ENCODE peak calls at places on chromosomes 5 and 9, in five cellular contexts. Q is H1, K is HCT116, T is HepG2, Z is GM12878. R is an unnamed sample.

GRCh38 chr9:86549920-86550319 is 195.7 kb upstream of the TUT7 start:
- DNase-seq in Q (no peak), K (no peak), T (no peak), Z (no peak), R (no peak)

GRCh38 chr5:29162297-29162696 is 2031.2 kb upstream of the CDH6 start:
- DNase-seq in Q (no peak), K (no peak), T (peak; percentile 3), Z (no peak), R (no peak)

GRCh38 chr9:34688329-34689161 is 2.5 kb downstream of the CCL19 start:
- DNase-seq in Q (no peak), K (no peak), T (peak; percentile 70), Z (no peak), R (no peak)

GRCh38 chr5:77400645-77401044 is 91.5 kb downstream of the WDR41 start:
- DNase-seq in Q (no peak), K (no peak), T (no peak), Z (no peak), R (no peak)

GRCh38 chr9:117160254-117160653 is 254.6 kb downstream of the ASTN2 start:
- DNase-seq in Q (no peak), K (no peak), T (no peak), Z (no peak), R (no peak)

GRCh38 chr5:168749391-168750100 is 170.4 kb upstream of the PANK3 start:
- DNase-seq in Q (no peak), K (no peak), T (no peak), Z (no peak), R (no peak)

GRCh38 chr9:84501587-84501986 is 161.0 kb upstream of the SLC28A3 start:
- DNase-seq in Q (no peak), K (no peak), T (no peak), Z (no peak), R (no peak)

GRCh38 chr9:113155911-113156559 is 5.2 kb downstream of the SLC31A2 start:
- DNase-seq in Q (no peak), K (no peak), T (no peak), Z (no peak), R (no peak)

GRCh38 chr5:117803533-117803932 is 1184.8 kb downstream of the DTWD2 start:
- DNase-seq in Q (no peak), K (no peak), T (no peak), Z (no peak), R (no peak)

GRCh38 chr9:120558454-120558853 is 21.5 kb downstream of the CDK5RAP2 start:
- DNase-seq in Q (no peak), K (no peak), T (no peak), Z (no peak), R (no peak)

GRCh38 chr9:103169798-103170197 is 174.7 kb downstream of the CYLC2 start:
- DNase-seq in Q (no peak), K (no peak), T (no peak), Z (no peak), R (no peak)

GRCh38 chr5:150523472-150524350 is 15.8 kb downstream of the NDST1 start:
- DNase-seq in Q (no peak), K (peak; percentile 50), T (peak; percentile 73), Z (no peak), R (peak; percentile 64)

GRCh38 chr5:113048931-113049330 is 72.3 kb downstream of the DCP2 start:
- DNase-seq in Q (no peak), K (no peak), T (no peak), Z (no peak), R (no peak)

GRCh38 chr5:89028579-89029272 is 145.7 kb upstream of the MEF2C start:
- DNase-seq in Q (no peak), K (peak; percentile 18), T (no peak), Z (no peak), R (no peak)

GRCh38 chr9:81720450-81721086 is 31.2 kb upstream of the TLE1 start:
- DNase-seq in Q (no peak), K (no peak), T (no peak), Z (no peak), R (no peak)

GRCh38 chr9:124594215-124594614 is 87.0 kb upstream of the NR5A1 start:
- DNase-seq in Q (no peak), K (no peak), T (no peak), Z (no peak), R (no peak)

GRCh38 chr5:179265529-179266290 is 79.6 kb downstream of the ADAMTS2 start:
- DNase-seq in Q (peak; percentile 71), K (no peak), T (no peak), Z (no peak), R (no peak)

GRCh38 chr9:71106992-71107391 is 14.4 kb downstream of the TRPM3 start:
- DNase-seq in Q (no peak), K (no peak), T (no peak), Z (no peak), R (no peak)

GRCh38 chr9:129102791-129103594 is 7.6 kb downstream of the CRAT start:
- DNase-seq in Q (peak; percentile 73), K (peak; percentile 31), T (peak; percentile 61), Z (no peak), R (peak; percentile 65)

GRCh38 chr9:128635266-128636023 is 21.2 kb downstream of the DYNC2I2 start:
- DNase-seq in Q (peak; percentile 90), K (peak; percentile 94), T (peak; percentile 92), Z (no peak), R (peak; percentile 45)

GRCh38 chr9:86303316-86303975 is 21.1 kb upstream of the ISCA1 start:
- DNase-seq in Q (no peak), K (no peak), T (no peak), Z (no peak), R (peak; percentile 9)

GRCh38 chr5:115068239-115069086 is 101.2 kb downstream of the TRIM36 start:
- DNase-seq in Q (no peak), K (peak; percentile 26), T (peak; percentile 73), Z (peak; percentile 57), R (peak; percentile 24)

GRCh38 chr5:115457985-115458384 is 86.6 kb downstream of the FEM1C start:
- DNase-seq in Q (no peak), K (no peak), T (no peak), Z (no peak), R (no peak)

GRCh38 chr9:27572566-27572917 is 739 bp downstream of the C9orf72 start:
- DNase-seq in Q (no peak), K (no peak), T (peak; percentile 30), Z (no peak), R (peak; percentile 9)

GRCh38 chr5:55547792-55548191 is 13.0 kb upstream of the PLPP1 start:
- DNase-seq in Q (no peak), K (no peak), T (peak; percentile 76), Z (no peak), R (no peak)

GRCh38 chr5:38105231-38105570 is 153.2 kb upstream of the EGFLAM start:
- DNase-seq in Q (no peak), K (no peak), T (peak; percentile 24), Z (no peak), R (no peak)

GRCh38 chr5:58462154-58462553 is 2.3 kb upstream of the PLK2 start:
- DNase-seq in Q (no peak), K (peak; percentile 39), T (peak; percentile 82), Z (no peak), R (no peak)

GRCh38 chr5:56487528-56488115 is 254.5 kb upstream of the ANKRD55 start:
- DNase-seq in Q (no peak), K (no peak), T (no peak), Z (no peak), R (no peak)

GRCh38 chr5:139251695-139252288 is 41.7 kb upstream of the MATR3 start:
- DNase-seq in Q (no peak), K (no peak), T (no peak), Z (no peak), R (no peak)

GRCh38 chr9:69120380-69121154 is 53.5 kb upstream of the TJP2 start:
- DNase-seq in Q (peak; percentile 91), K (peak; percentile 83), T (peak; percentile 81), Z (no peak), R (no peak)

GRCh38 chr5:90803891-90804290 is 245.3 kb downstream of the ADGRV1 start:
- DNase-seq in Q (no peak), K (no peak), T (no peak), Z (no peak), R (no peak)

GRCh38 chr5:38162625-38163024 is 95.7 kb upstream of the EGFLAM start:
- DNase-seq in Q (no peak), K (no peak), T (no peak), Z (no peak), R (no peak)

GRCh38 chr5:94218374-94218773 is 400.0 kb downstream of the KIAA0825 start:
- DNase-seq in Q (no peak), K (no peak), T (peak; percentile 21), Z (no peak), R (no peak)

GRCh38 chr9:116101516-116101915 is 52.1 kb upstream of the PAPPA start:
- DNase-seq in Q (no peak), K (no peak), T (no peak), Z (no peak), R (no peak)

GRCh38 chr5:109529520-109529919 is 119.7 kb upstream of the PJA2 start:
- DNase-seq in Q (no peak), K (no peak), T (no peak), Z (no peak), R (no peak)
- TF ChIP-seq SRF in Q (no peak), K (no peak), T (no peak), Z (no peak), R (no peak)

DNA sequence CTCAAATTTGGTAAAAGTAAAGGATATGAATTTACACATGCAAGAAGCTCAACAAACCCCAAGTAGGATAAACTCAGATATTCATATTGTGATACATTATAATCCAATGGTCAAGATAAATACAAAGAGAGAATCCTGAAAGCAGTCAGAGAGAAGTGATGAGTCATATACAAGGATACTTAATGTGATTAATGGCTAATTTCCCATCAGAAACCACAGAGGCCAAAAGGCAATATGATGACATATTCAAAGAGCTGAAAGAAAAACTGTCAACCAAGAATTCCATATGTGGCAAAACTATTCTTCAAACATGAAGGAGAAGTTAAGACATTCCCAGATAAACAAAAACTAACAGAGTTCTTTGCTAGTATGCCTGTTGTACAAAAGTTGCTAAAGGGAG is 19.5 kb upstream of the IRF1 start:
- DNase-seq in Q (no peak), K (no peak), T (no peak), Z (no peak), R (no peak)
- TF ChIP-seq SRF in Q (no peak), K (no peak), T (no peak), Z (no peak), R (no peak)

GRCh38 chr9:136328011-136328621 is 777 bp downstream of the GPSM1 start:
- DNase-seq in Q (no peak), K (no peak), T (no peak), Z (no peak), R (no peak)
- TF ChIP-seq SRF in Q (no peak), K (no peak), T (no peak), Z (no peak), R (no peak)

DNA sequence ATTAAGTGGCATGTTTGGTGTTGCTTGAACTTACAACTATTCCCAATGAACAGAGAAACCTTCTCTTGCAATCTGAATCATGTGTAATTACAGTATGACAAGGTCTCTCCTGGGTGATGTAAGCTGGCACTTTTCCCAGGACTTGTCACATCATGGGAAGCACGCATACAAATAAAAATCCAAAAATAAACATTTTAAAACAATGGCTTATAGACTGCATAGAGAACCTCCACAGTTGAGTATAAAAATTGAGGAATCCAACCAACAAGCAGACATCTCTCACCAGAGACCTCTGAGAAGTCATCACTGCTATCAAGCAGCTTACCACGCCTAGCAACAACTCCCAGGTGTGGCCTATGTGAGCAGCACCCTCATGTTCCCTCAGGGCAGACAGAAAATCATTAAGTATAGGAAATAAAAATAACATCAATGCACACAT is 3.9 kb downstream of the MLLT3 start:
- DNase-seq in Q (no peak), K (no peak), T (peak; percentile 14), Z (no peak), R (no peak)
- TF ChIP-seq SRF in Q (no peak), K (no peak), T (no peak), Z (no peak), R (no peak)